ENCODE peak calls at places on chromosomes 3 and 15, in seven cellular contexts. D is tibial nerve; J is CD8-positive, alpha-beta T cell; H is HCT116; M is mesendoderm; G is adrenal gland; C is left lung. F is an unnamed sample. For H3K4me1, the result is how much of the 10 kb centered on the place peaks cover.

GRCh38 chr3:21390136-21390535 is 360.9 kb downstream of the ZNF385D start:
- DNase-seq in D (no peak), J (no peak), H (no peak), M (no peak), G (no peak), C (no peak), F (no peak)

GRCh38 chr15:95931619-95932018 is 398.9 kb upstream of the NR2F2 start:
- DNase-seq in D (no peak), J (no peak), H (no peak), M (no peak), G (no peak), C (no peak), F (no peak)

GRCh38 chr3:72942427-72942826 is 54.2 kb upstream of the PPP4R2 start:
- DNase-seq in D (no peak), J (no peak), H (no peak), M (no peak), G (no peak), C (no peak), F (no peak)

GRCh38 chr15:53535886-53536285 is 223.6 kb downstream of the WDR72 start:
- DNase-seq in D (no peak), J (no peak), H (no peak), M (no peak), G (no peak), C (no peak), F (no peak)

GRCh38 chr15:74573987-74574386 is 33.0 kb downstream of the ARID3B start:
- DNase-seq in D (no peak), J (no peak), H (no peak), M (no peak), G (no peak), C (no peak), F (no peak)

GRCh38 chr3:49724586-49724985 is 835 bp upstream of the GMPPB start:
- DNase-seq in D (no peak), J (peak), H (no peak), M (no peak), G (peak), C (no peak), F (no peak)

GRCh38 chr3:25663324-25664065 is 1.2 kb downstream of the TOP2B start:
- DNase-seq in D (no peak), J (peak), H (peak), M (peak), G (no peak), C (no peak), F (no peak)

GRCh38 chr3:55489804-55490132 is 2.7 kb upstream of the WNT5A start:
- DNase-seq in D (no peak), J (no peak), H (no peak), M (peak), G (no peak), C (no peak), F (no peak)

GRCh38 chr3:170689218-170689874 is 103.5 kb upstream of the SLC7A14 start:
- DNase-seq in D (no peak), J (no peak), H (peak), M (peak), G (peak), C (peak), F (no peak)

GRCh38 chr15:99447497-99448371 is 118.0 kb upstream of the MEF2A start:
- DNase-seq in D (no peak), J (no peak), H (no peak), M (peak), G (peak), C (no peak), F (no peak)

GRCh38 chr15:88620995-88621772 is at the start of gene AEN:
- DNase-seq in D (peak), J (peak), H (peak), M (peak), G (peak), C (peak), F (peak)
- H3K4me1 ChIP-seq in D (under half), J (under half), H (under half), M (under half), G (under half), C (under half), F (under half)

GRCh38 chr3:15858547-15859506 is 61.0 kb upstream of the ANKRD28 start:
- DNase-seq in D (no peak), J (peak), H (no peak), M (peak), G (peak), C (peak), F (peak)
- H3K4me1 ChIP-seq in D (under half), J (under half), H (under half), M (under half), G (under half), C (under half), F (under half)

DNA sequence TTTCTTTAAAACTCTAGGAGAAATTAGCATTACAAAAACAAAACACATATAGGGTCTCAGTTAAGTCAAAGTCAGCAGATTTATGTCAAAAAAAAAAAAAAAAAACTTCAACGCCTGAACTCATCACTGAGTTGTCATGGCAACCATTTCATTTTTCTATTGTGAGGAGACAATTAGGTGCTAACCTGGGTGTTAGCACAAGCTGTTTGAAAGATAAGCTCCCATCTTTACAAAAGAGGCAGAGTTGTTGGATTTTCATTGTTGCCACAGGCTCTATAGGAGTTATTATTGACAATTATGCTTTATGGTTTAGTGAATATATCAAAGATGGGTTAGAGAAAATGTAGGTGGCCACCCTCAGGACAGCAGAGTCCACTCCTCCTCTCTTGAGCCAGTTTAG is 806.9 kb downstream of the GRM7 start:
- DNase-seq in D (no peak), J (no peak), H (no peak), M (peak), G (no peak), C (no peak), F (no peak)
- H3K4me1 ChIP-seq in D (under half), J (under half), H (under half), M (under half), G (under half), C (under half), F (under half)

GRCh38 chr15:92636401-92636949 is 19.1 kb downstream of the FAM174B start:
- DNase-seq in D (no peak), J (no peak), H (no peak), M (no peak), G (peak), C (no peak), F (no peak)

GRCh38 chr15:92638709-92639365 is 16.7 kb downstream of the FAM174B start:
- DNase-seq in D (no peak), J (no peak), H (no peak), M (peak), G (peak), C (no peak), F (no peak)

GRCh38 chr15:92638291-92638708 is 17.3 kb downstream of the FAM174B start:
- DNase-seq in D (no peak), J (no peak), H (no peak), M (no peak), G (peak), C (no peak), F (no peak)

GRCh38 chr15:92637621-92638020 is 18.0 kb downstream of the FAM174B start:
- DNase-seq in D (no peak), J (no peak), H (no peak), M (no peak), G (peak), C (no peak), F (peak)

DNA sequence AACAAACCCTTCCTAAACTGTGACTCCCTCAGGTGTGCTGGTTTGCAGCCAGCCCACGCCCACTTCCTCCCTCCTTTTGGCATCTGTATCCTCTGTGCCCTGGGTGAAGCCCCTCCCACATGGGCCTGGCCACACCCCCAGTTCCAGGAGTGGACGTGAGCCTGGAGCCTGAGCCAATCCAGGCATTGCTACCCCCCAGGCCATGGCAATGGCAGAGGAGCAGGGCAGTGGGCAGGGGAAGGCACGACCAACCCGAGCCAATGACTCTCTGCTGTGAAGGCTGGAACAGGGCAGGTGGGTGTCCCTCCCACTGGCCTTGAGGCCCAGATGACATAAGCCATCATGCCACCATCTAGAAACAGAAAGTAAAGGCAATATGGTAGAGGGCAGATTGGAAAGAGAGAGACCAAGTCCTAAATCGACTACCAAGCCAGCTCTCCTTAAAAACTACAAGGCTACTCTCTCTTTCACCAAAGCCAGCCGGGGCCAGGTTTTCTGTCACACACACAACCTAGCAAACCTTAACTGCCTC is 18.6 kb downstream of the FAM174B start:
- DNase-seq in D (no peak), J (no peak), H (peak), M (peak), G (peak), C (peak), F (peak)
- H3K4me1 ChIP-seq in D (under half), J (under half), H (under half), M (under half), G (under half), C (under half), F (under half)

DNA sequence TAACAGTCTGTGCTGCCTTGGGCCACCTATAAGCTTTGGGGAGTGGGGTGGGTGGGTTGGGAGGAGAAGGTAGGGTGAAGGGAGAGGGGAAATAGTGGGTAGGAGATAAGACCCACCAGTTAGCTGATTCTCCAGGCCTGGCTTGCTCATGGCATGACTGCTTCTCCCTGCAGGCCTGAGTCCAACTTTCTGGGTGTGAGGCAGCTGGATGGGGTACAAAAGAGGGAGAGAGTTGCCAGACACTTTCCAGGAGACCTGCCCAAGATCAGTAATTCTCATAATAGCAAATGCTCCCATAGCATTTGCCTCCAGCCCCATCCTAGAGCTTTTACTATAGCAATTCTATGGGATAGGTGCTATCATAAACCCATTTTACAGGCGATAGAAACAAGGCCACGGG is 7.7 kb downstream of the CGNL1 start:
- DNase-seq in D (no peak), J (no peak), H (no peak), M (no peak), G (peak), C (no peak), F (no peak)
- H3K4me1 ChIP-seq in D (under half), J (under half), H (under half), M (under half), G (half or more), C (under half), F (under half)

GRCh38 chr3:32421991-32422859 is 30.6 kb downstream of the CMTM7 start:
- DNase-seq in D (peak), J (no peak), H (peak), M (no peak), G (peak), C (peak), F (peak)
- H3K4me1 ChIP-seq in D (under half), J (half or more), H (half or more), M (under half), G (under half), C (half or more), F (under half)